ENCODE peak calls at places on chromosomes 4 and X, in five cellular contexts. F is colonic mucosa, J is uterus, G is stomach, A is brain microvascular endothelial cell. S is an unnamed sample.

GRCh38 chrX:150352114-150352513 is 11.0 kb upstream of the MAMLD1 start:
- DNase-seq in G (no peak), J (no peak), A (no peak), F (no peak), S (no peak)

GRCh38 chr4:19987746-19988145 is 264.0 kb upstream of the SLIT2 start:
- DNase-seq in A (peak; percentile 6), G (no peak), F (no peak), J (no peak), S (no peak)

GRCh38 chr4:65089666-65090065 is 580.6 kb downstream of the EPHA5 start:
- DNase-seq in A (peak; percentile 13), G (no peak), J (no peak), F (no peak), S (no peak)

GRCh38 chrX:3713225-3713936 is at the start of gene PRKX:
- DNase-seq in J (no peak), G (peak; percentile 63), A (peak; percentile 18), F (peak; percentile 77), S (peak; percentile 26)

GRCh38 chrX:103151799-103152198 is 58.9 kb upstream of the NXF3 start:
- DNase-seq in A (no peak), J (no peak), G (no peak), F (no peak), S (no peak)

GRCh38 chr4:138178566-138178965 is 63.6 kb downstream of the SLC7A11 start:
- DNase-seq in J (no peak), G (no peak), A (no peak), F (no peak), S (no peak)

GRCh38 chr4:26402458-26402857 is 81.6 kb downstream of the RBPJ start:
- DNase-seq in J (no peak), F (no peak), A (no peak), G (no peak), S (no peak)

GRCh38 chr4:1359976-1360375 is 13.0 kb downstream of the UVSSA start:
- DNase-seq in G (no peak), J (no peak), A (no peak), F (no peak), S (no peak)

GRCh38 chr4:138892483-138893386 is 122.8 kb upstream of the NOCT start:
- DNase-seq in G (no peak), F (no peak), J (no peak), A (peak; percentile 10), S (no peak)

GRCh38 chr4:8274772-8275241 is 5.3 kb downstream of the HTRA3 start:
- DNase-seq in J (peak; percentile 92), G (peak; percentile 53), A (peak; percentile 67), F (peak; percentile 65), S (peak; percentile 89)

GRCh38 chr4:17709760-17710068 is 71.7 kb downstream of the FAM184B start:
- DNase-seq in G (no peak), J (no peak), F (no peak), A (no peak), S (no peak)

GRCh38 chr4:28831867-28832266 is 1888.3 kb upstream of the PCDH7 start:
- DNase-seq in G (no peak), F (no peak), J (no peak), A (no peak), S (no peak)

GRCh38 chr4:78083035-78083434 is 25.9 kb downstream of the FRAS1 start:
- DNase-seq in A (no peak), G (no peak), J (no peak), F (no peak), S (no peak)

GRCh38 chr4:95141376-95141775 is 383.6 kb downstream of the BMPR1B start:
- DNase-seq in J (no peak), G (no peak), A (no peak), F (no peak), S (no peak)

GRCh38 chr4:95142877-95143412 is 385.2 kb downstream of the BMPR1B start:
- DNase-seq in J (no peak), G (no peak), A (no peak), F (no peak), S (no peak)
- TF ChIP-seq CTCF in J (no peak), G (no peak), A (no peak), F (no peak), S (no peak)

GRCh38 chr4:6915041-6916005 is 5.7 kb downstream of the TBC1D14 start:
- DNase-seq in F (no peak), G (no peak), J (no peak), A (no peak), S (no peak)
- H3K27ac ChIP-seq in F (peak overlapping the region; percentile 87), G (peak overlapping the region; percentile 99), J (no peak overlapping the region), A (no peak overlapping the region), S (no peak overlapping the region)

DNA sequence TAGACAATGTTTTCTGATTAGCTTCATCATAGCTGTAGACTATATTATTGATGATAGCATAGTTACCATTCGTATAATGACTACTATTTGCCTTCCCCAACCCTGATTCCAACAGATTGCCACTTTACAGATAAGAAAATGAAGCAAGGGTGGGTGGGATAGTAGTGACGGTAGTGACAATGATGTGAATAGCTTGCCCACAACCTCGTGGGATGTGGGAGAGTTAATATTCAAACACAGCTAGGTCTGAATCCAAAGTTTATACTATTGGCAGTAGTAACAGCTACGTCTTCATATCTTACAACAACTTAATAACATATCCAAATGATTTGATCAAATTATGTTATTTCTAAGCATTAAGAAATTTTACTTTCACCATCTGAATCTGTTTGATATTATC is 766.8 kb upstream of the FTHL17 start:
- DNase-seq in A (no peak), G (no peak), J (no peak), F (no peak), S (no peak)
- H3K4me3 ChIP-seq in A (no peak overlapping the region), G (no peak overlapping the region), J (no peak overlapping the region), F (no peak overlapping the region), S (no peak overlapping the region)

GRCh38 chr4:48779095-48779997 is 733 bp downstream of the FRYL start:
- DNase-seq in G (peak; percentile 71), A (peak; percentile 22), F (peak; percentile 64), J (peak; percentile 39), S (peak; percentile 62)
- TF ChIP-seq CTCF in G (no peak), A (no peak), F (no peak), J (no peak), S (no peak)

GRCh38 chr4:150252306-150252705 is 174.1 kb downstream of the DCLK2 start:
- DNase-seq in F (no peak), J (no peak), A (no peak), G (no peak), S (no peak)
- H3K27ac ChIP-seq in F (no peak overlapping the region), J (no peak overlapping the region), A (no peak overlapping the region), G (no peak overlapping the region), S (no peak overlapping the region)

GRCh38 chr4:156792462-156793085 is 179.0 kb downstream of the PDGFC start:
- DNase-seq in F (no peak), A (no peak), J (no peak), G (no peak), S (no peak)
- H3K4me3 ChIP-seq in F (no peak overlapping the region), A (no peak overlapping the region), J (no peak overlapping the region), G (no peak overlapping the region), S (no peak overlapping the region)

GRCh38 chrX:53047228-53047627 is 1.4 kb upstream of the GPR173 start:
- DNase-seq in A (no peak), G (no peak), J (no peak), F (no peak), S (no peak)
- TF ChIP-seq CTCF in A (peak; percentile 60), G (no peak), J (no peak), F (no peak), S (no peak)

S was measured in heart right ventricle.